ENCODE peak calls at places on chromosomes 12 and 14, in seven cellular contexts. K is A549, G is kidney, A is mucosa of descending colon, F is ovary, C is psoas muscle, T is left ventricle myocardium inferior. N is an unnamed sample.

GRCh38 chr14:55749201-55749812 is 169.3 kb downstream of the KTN1 start:
- DNase-seq in K (no peak), G (no peak), A (no peak), F (no peak), C (no peak), T (no peak), N (no peak)

GRCh38 chr12:40622246-40622838 is 69.9 kb upstream of the CNTN1 start:
- DNase-seq in K (peak; percentile 35), G (peak; percentile 57), A (no peak), F (peak; percentile 74), C (no peak), T (no peak), N (peak; percentile 55)

GRCh38 chr12:109706747-109707469 is 6.7 kb upstream of the FAM222A start:
- DNase-seq in K (no peak), G (peak; percentile 40), A (no peak), F (no peak), C (no peak), T (no peak), N (no peak)

GRCh38 chr12:97038859-97039258 is 131.8 kb downstream of the NEDD1 start:
- DNase-seq in K (no peak), G (no peak), A (no peak), F (no peak), C (no peak), T (no peak), N (no peak)

GRCh38 chr12:20731274-20731673 is 36.1 kb downstream of the SLCO1C1 start:
- DNase-seq in K (no peak), G (no peak), A (no peak), F (no peak), C (no peak), T (no peak), N (no peak)

GRCh38 chr12:93292731-93293566 is 84.8 kb upstream of the NUDT4 start:
- DNase-seq in K (no peak), G (no peak), A (no peak), F (no peak), C (no peak), T (no peak), N (no peak)

GRCh38 chr12:124248862-124249825 is 45.7 kb upstream of the RFLNA start:
- DNase-seq in K (no peak), G (peak; percentile 18), A (no peak), F (no peak), C (no peak), T (no peak), N (no peak)

GRCh38 chr14:87944987-87945604 is 47.9 kb downstream of the GALC start:
- DNase-seq in K (no peak), G (no peak), A (no peak), F (no peak), C (no peak), T (no peak), N (no peak)

GRCh38 chr14:61586539-61587396 is 108.5 kb upstream of the HIF1A start:
- DNase-seq in K (no peak), G (no peak), A (no peak), F (no peak), C (no peak), T (no peak), N (no peak)

GRCh38 chr12:106585862-106586534 is 3.2 kb downstream of the RFX4 start:
- DNase-seq in K (no peak), G (no peak), A (no peak), F (no peak), C (no peak), T (no peak), N (no peak)

GRCh38 chr14:32075636-32076277 is 1.3 kb upstream of the ARHGAP5 start:
- DNase-seq in K (peak; percentile 43), G (peak; percentile 84), A (peak; percentile 73), F (peak; percentile 34), C (no peak), T (peak; percentile 53), N (no peak)

GRCh38 chr12:20350495-20350894 is 17.8 kb upstream of the PDE3A start:
- DNase-seq in K (no peak), G (no peak), A (no peak), F (no peak), C (no peak), T (no peak), N (no peak)

GRCh38 chr12:4372653-4373052 is 6.9 kb downstream of the FGF23 start:
- DNase-seq in K (no peak), G (no peak), A (no peak), F (no peak), C (no peak), T (no peak), N (no peak)

GRCh38 chr12:24586293-24586692 is 362.6 kb downstream of the BCAT1 start:
- DNase-seq in K (no peak), G (no peak), A (no peak), F (no peak), C (no peak), T (no peak), N (no peak)

GRCh38 chr12:111246477-111247011 is 122.4 kb downstream of the PHETA1 start:
- DNase-seq in K (no peak), G (no peak), A (no peak), F (no peak), C (no peak), T (no peak), N (no peak)

GRCh38 chr14:22837750-22838538 is 1.6 kb downstream of the MMP14 start:
- DNase-seq in K (no peak), G (peak; percentile 70), A (peak; percentile 65), F (peak; percentile 82), C (peak; percentile 88), T (peak; percentile 68), N (no peak)

GRCh38 chr14:79328863-79329262 is 882.4 kb downstream of the DIO2 start:
- DNase-seq in K (no peak), G (no peak), A (no peak), F (no peak), C (no peak), T (no peak), N (no peak)

GRCh38 chr12:49622501-49623141 is 740 bp upstream of the PRPF40B start:
- DNase-seq in K (peak; percentile 60), G (peak; percentile 64), A (no peak), F (peak; percentile 22), C (no peak), T (no peak), N (peak; percentile 39)

GRCh38 chr12:105783983-105784947 is 354.5 kb downstream of the NUAK1 start:
- DNase-seq in K (no peak), G (no peak), A (no peak), F (no peak), C (no peak), T (no peak), N (no peak)

GRCh38 chr14:104322531-104323466 is 184.4 kb downstream of the KIF26A start:
- DNase-seq in K (no peak), G (no peak), A (peak; percentile 39), F (no peak), C (no peak), T (no peak), N (peak; percentile 17)

GRCh38 chr14:76828339-76829015 is 2.3 kb downstream of the LRRC74A start:
- DNase-seq in K (no peak), G (no peak), A (no peak), F (no peak), C (no peak), T (no peak), N (no peak)

GRCh38 chr14:95185033-95185432 is 27.7 kb upstream of the DICER1 start:
- DNase-seq in K (no peak), G (no peak), A (no peak), F (no peak), C (no peak), T (peak; percentile 33), N (no peak)

GRCh38 chr14:95185452-95186392 is 28.4 kb upstream of the DICER1 start:
- DNase-seq in K (no peak), G (peak; percentile 79), A (no peak), F (peak; percentile 61), C (peak; percentile 68), T (peak; percentile 61), N (peak; percentile 44)

GRCh38 chr14:95183532-95184412 is 26.4 kb upstream of the DICER1 start:
- DNase-seq in K (no peak), G (no peak), A (no peak), F (no peak), C (no peak), T (no peak), N (no peak)

GRCh38 chr14:95183082-95183481 is 25.8 kb upstream of the DICER1 start:
- DNase-seq in K (no peak), G (no peak), A (no peak), F (no peak), C (no peak), T (no peak), N (no peak)

DNA sequence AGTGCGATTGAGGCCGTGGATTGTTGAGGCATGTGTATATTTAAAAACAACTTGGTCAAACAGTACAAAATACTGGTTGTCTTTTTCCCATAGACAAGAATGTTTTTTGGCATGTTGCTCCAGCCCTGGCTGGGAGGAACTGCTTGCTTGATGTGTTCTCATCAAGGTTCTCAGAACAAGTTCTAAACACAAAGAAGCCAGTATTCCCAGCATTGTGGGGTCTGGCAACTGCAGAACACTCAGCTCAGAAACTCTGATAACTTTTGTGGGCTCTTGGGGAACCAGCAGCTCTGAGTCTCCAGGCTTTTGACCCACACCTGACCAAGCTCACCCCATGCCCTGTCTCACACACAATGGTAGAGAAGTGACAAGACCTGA is 27.1 kb upstream of the DICER1 start:
- DNase-seq in K (no peak), G (no peak), A (no peak), F (peak; percentile 25), C (no peak), T (peak; percentile 52), N (no peak)
- H3K4me1 ChIP-seq in K (peaks cover 7% of the 10 kb centered on the region), G (peaks cover 42% of the 10 kb centered on the region), A (peaks cover 28% of the 10 kb centered on the region), F (peaks cover 2% of the 10 kb centered on the region), C (peaks cover 14% of the 10 kb centered on the region), T (peaks cover 64% of the 10 kb centered on the region), N (peaks cover 50% of the 10 kb centered on the region)

DNA sequence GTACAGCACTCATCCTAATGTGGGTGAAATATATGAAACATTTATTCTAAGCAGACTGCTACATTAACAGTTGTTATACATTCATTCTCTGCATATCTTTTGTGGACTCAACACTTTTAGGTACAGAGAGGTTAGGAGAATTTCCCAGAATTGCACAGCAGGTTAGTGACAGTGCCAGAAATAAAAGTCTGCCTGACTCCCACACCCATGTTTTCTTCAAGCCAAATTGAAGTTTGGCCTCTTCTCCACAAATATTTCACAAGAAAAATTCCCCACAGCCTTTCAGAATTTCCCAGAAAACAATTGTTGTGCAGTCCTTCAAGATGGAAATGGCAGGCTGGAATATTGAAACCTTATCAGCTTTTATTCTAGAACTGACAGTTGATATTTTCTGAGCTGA is 464.8 kb downstream of the RAD51B start:
- DNase-seq in K (no peak), G (no peak), A (no peak), F (no peak), C (no peak), T (no peak), N (no peak)
- H3K4me1 ChIP-seq in K (peaks cover 21% of the 10 kb centered on the region), G (peaks cover 12% of the 10 kb centered on the region), A (no peaks in the 10 kb centered on the region), F (peaks cover 15% of the 10 kb centered on the region), C (peaks cover 5% of the 10 kb centered on the region), T (peaks cover 29% of the 10 kb centered on the region), N (peaks cover 34% of the 10 kb centered on the region)

GRCh38 chr12:6233121-6233971 is 33.1 kb downstream of the CD9 start:
- DNase-seq in K (no peak), G (peak; percentile 52), A (peak; percentile 77), F (no peak), C (peak; percentile 87), T (no peak), N (no peak)
- H3K4me1 ChIP-seq in K (peaks cover 9% of the 10 kb centered on the region), G (peaks cover 41% of the 10 kb centered on the region), A (peaks cover 73% of the 10 kb centered on the region), F (no peaks in the 10 kb centered on the region), C (peaks cover 52% of the 10 kb centered on the region), T (peaks cover 77% of the 10 kb centered on the region), N (peaks cover 62% of the 10 kb centered on the region)

DNA sequence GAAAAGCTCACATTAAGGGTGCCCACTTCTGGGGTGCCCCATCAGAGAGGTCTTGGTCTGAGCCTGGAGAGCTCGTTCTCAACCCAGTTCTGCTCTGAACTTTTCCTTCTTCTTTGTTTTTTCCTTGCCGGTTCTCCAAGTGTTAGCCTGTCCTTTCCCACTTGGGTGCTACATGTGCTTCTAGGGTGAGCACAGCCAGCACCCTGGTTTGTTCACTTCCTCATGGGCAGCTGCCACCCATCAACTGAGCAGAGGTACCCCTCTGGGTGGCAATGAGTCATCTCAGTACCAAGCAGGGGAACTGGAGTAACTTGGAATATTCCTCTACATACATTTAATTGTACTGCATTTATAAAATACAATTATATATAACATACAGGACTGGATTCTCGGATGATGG is 3.9 kb upstream of the SYNE3 start:
- DNase-seq in K (no peak), G (no peak), A (no peak), F (no peak), C (no peak), T (no peak), N (no peak)
- H3K4me1 ChIP-seq in K (peaks cover 32% of the 10 kb centered on the region), G (peaks cover 20% of the 10 kb centered on the region), A (peaks cover 51% of the 10 kb centered on the region), F (peaks cover 34% of the 10 kb centered on the region), C (peaks cover 36% of the 10 kb centered on the region), T (peaks cover 85% of the 10 kb centered on the region), N (peaks cover 71% of the 10 kb centered on the region)